ENCODE peak calls at places on chromosomes 6 and 20, in ten cellular contexts. R is astrocyte, M is mammary epithelial cell, S is fibroblast of lung, L is neuronal stem cell, U is HepG2, F is IMR-90, N is DND-41, C is HCT116, Z is neural progenitor cell. Q is an unnamed sample.

GRCh38 chr20:35823937-35824336 is 52.1 kb downstream of the PHF20 start:
- DNase-seq in U (no peak), C (no peak), N (no peak), Z (peak; percentile 9), L (no peak), R (peak; percentile 27), M (no peak), F (peak; percentile 43), S (peak; percentile 41), Q (no peak)

GRCh38 chr20:34112600-34113061 is 588 bp upstream of the EIF2S2 start:
- DNase-seq in M (no peak), Z (peak; percentile 55), L (no peak), U (peak; percentile 48), F (peak; percentile 31), N (peak; percentile 54), S (peak; percentile 36), R (peak; percentile 22), C (no peak), Q (peak; percentile 51)

GRCh38 chr6:170210651-170211403 is 80.1 kb downstream of the DLL1 start:
- DNase-seq in U (no peak), R (no peak), M (no peak), S (no peak), Z (no peak), L (no peak), N (no peak), C (no peak), F (no peak), Q (peak; percentile 9)

GRCh38 chr6:169248521-169248971 is 5.1 kb downstream of the THBS2 start:
- DNase-seq in Z (no peak), U (no peak), C (no peak), L (no peak), R (no peak), M (no peak), F (no peak), N (no peak), S (no peak), Q (no peak)

GRCh38 chr6:68226460-68226859 is 408.6 kb upstream of the ADGRB3 start:
- DNase-seq in L (peak; percentile 11), C (no peak), S (no peak), Z (peak; percentile 26), U (no peak), M (no peak), F (no peak), N (no peak), R (no peak), Q (no peak)

GRCh38 chr6:134177236-134177635 is 124.8 kb upstream of the SLC2A12 start:
- DNase-seq in U (no peak), M (no peak), Z (no peak), L (no peak), N (no peak), F (no peak), C (no peak), S (no peak), R (no peak), Q (no peak)

GRCh38 chr20:44646023-44646640 is 5.4 kb downstream of the ADA start:
- DNase-seq in R (peak; percentile 57), C (no peak), M (no peak), F (peak; percentile 80), L (peak; percentile 51), N (peak; percentile 96), S (peak; percentile 71), Z (peak; percentile 81), U (no peak), Q (no peak)

GRCh38 chr6:25652007-25652515 is at the start of gene SCGN:
- DNase-seq in U (peak; percentile 55), F (peak; percentile 36), Z (peak; percentile 88), S (peak; percentile 61), M (peak; percentile 67), C (no peak), R (peak; percentile 45), L (peak; percentile 81), N (peak; percentile 17), Q (peak; percentile 56)

GRCh38 chr6:53527249-53527765 is 17.6 kb downstream of the GCLC start:
- DNase-seq in Z (peak; percentile 54), F (no peak), L (no peak), S (no peak), C (no peak), U (no peak), M (no peak), R (no peak), N (no peak), Q (no peak)

GRCh38 chr6:143529095-143529494 is 17.6 kb upstream of the FUCA2 start:
- DNase-seq in L (no peak), S (no peak), U (no peak), N (no peak), Z (peak; percentile 38), C (no peak), R (no peak), M (no peak), F (no peak), Q (no peak)

GRCh38 chr6:75481394-75481793 is 12.2 kb downstream of the FILIP1 start:
- DNase-seq in F (peak; percentile 57), U (no peak), C (no peak), R (peak; percentile 15), M (no peak), S (peak; percentile 32), Z (no peak), L (no peak), N (no peak), Q (no peak)

GRCh38 chr20:58439974-58440767 is 51.1 kb downstream of the VAPB start:
- DNase-seq in M (no peak), R (no peak), L (no peak), F (no peak), U (no peak), S (no peak), N (no peak), C (no peak), Z (no peak), Q (no peak)

GRCh38 chr6:32627831-32628230 is 9.4 kb upstream of the HLA-DQA1 start:
- DNase-seq in L (no peak), Z (no peak), N (no peak), C (no peak), S (no peak), R (no peak), M (peak; percentile 6), U (no peak), F (peak; percentile 43), Q (no peak)

GRCh38 chr6:169646906-169647567 is 54.8 kb downstream of the WDR27 start:
- DNase-seq in L (no peak), S (no peak), F (no peak), Z (no peak), N (no peak), U (no peak), C (no peak), R (no peak), M (no peak), Q (no peak)

DNA sequence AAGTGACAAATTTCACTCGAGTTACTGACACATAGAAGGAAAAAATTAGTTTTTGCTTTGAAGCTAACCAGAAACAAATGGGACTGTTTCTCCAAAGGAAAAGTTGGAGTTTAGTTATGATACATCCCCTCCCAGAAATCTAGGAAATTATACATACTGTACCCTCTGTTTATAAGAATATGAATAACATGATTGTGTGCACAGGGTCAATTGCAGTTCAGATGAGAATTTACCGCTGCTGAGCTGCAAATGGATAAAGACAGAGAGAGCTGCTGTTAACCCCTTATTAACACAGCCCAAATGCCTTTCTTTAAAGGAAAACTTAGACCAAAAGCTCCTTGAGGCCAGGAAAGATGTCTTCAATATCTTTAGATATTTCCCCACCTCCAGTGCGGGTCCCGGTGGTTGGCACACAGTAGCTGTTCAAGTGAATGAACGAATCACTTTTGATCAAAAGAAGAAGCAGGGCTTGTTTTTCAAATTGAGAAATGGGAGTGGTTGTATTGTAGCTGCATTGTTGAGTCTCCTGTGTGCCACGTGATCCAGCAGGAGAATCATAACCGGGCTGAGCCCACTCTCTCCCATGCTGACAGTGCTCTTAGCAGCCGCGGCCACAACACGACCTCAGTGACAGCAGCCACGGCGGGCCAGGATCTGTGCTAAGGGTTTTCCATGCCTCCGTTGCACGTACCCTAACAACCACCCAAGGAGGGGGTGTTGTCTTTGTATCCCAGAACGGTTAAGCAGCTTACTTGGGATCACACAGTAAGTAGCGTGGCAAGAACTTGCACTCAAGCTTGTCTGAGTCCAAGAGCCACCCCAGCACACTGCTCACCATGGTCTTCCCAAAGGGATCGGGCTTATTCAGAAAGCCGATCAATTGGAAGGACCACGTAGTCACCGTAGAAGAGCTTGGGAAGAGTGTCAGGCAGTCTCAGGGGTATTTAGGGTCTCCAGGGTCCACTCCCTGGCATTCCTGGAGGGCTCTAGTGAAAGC is 53.5 kb upstream of the BMP6 start:
- DNase-seq in M (peak; percentile 11), Z (no peak), L (no peak), N (no peak), F (peak; percentile 13), S (no peak), C (no peak), R (no peak), U (no peak), Q (no peak)
- H3K9ac ChIP-seq in M (no peak overlapping the region), Z (no peak overlapping the region), L (no peak overlapping the region), N (no peak overlapping the region), F (no peak overlapping the region), S (no peak overlapping the region), C (no peak overlapping the region), R (no peak overlapping the region), U (no peak overlapping the region), Q (no peak overlapping the region)

GRCh38 chr6:165096209-165096608 is 213.2 kb downstream of the C6orf118 start:
- DNase-seq in F (no peak), M (no peak), U (no peak), Z (no peak), C (no peak), S (no peak), L (no peak), R (no peak), N (no peak), Q (no peak)
- H3K9me3 ChIP-seq in F (peaks cover 20% of the 10 kb centered on the region), M (no peaks in the 10 kb centered on the region), U (peaks cover 96% of the 10 kb centered on the region), Z (no peaks in the 10 kb centered on the region), C (peaks cover 15% of the 10 kb centered on the region), S (no peaks in the 10 kb centered on the region), L (peaks cover 9% of the 10 kb centered on the region), R (no peaks in the 10 kb centered on the region), N (peaks cover 5% of the 10 kb centered on the region), Q (no peaks in the 10 kb centered on the region)

DNA sequence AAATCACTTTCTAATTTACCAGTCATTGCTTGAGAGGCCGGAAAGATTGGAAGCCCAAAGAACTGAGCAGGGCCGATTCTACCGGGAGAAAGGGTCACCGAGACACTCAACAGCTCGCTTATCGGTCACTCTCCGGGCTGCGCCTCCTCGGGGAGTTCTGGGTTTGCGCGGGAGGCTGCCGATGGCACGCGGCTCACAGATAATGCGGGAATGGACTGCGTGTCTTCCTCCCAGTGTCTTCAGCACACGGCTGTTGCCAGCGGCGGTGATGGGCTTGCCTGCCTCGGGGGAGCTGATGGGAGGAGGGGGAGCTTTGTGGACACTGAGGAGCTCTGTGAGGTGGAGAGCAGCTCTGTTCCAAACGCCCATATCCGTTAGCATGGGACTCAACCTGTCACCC is 314.6 kb downstream of the CDH4 start:
- DNase-seq in R (no peak), C (no peak), M (no peak), L (no peak), U (no peak), S (no peak), F (no peak), Z (no peak), N (no peak), Q (no peak)
- H3K9ac ChIP-seq in R (no peak overlapping the region), C (no peak overlapping the region), M (no peak overlapping the region), L (no peak overlapping the region), U (no peak overlapping the region), S (no peak overlapping the region), F (no peak overlapping the region), Z (no peak overlapping the region), N (no peak overlapping the region), Q (no peak overlapping the region)

DNA sequence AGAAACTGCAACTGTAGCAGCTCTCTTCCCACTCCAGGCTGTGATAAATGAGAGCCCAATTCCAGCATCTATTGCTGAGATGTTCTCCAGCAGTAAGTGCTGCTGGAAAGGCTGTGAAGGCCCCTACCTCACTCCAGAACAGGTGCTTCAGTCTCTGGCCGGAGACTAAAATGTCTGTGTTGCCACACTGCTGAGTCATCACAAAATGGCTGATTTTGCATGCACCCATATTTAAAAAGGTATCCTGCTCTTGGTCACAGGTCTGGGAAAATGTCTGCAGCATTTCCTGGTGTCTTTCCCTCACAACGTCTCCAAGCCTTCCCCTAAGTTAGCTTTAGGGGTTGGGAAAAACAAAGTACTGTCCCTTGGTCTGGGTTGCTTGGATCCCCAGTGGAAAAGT is 95.1 kb downstream of the TPBG start:
- DNase-seq in R (no peak), S (no peak), F (no peak), N (no peak), Z (no peak), C (no peak), L (no peak), M (no peak), U (no peak), Q (no peak)
- H3K9me3 ChIP-seq in R (peaks cover 6% of the 10 kb centered on the region), S (no peaks in the 10 kb centered on the region), F (no peaks in the 10 kb centered on the region), N (peaks cover 4% of the 10 kb centered on the region), Z (peaks cover 14% of the 10 kb centered on the region), C (no peaks in the 10 kb centered on the region), L (no peaks in the 10 kb centered on the region), M (peaks cover 21% of the 10 kb centered on the region), U (no peaks in the 10 kb centered on the region), Q (no peaks in the 10 kb centered on the region)

Q was measured in colonic mucosa.